ENCODE peak calls at places on chromosomes 13 and 19, in six cellular contexts. V, P, Y, S, I and N are unnamed samples.

GRCh38 chr13:112704634-112705145 is 14.9 kb downstream of the ATP11A start:
- DNase-seq in I (no peak), Y (no peak), P (no peak), S (no peak), V (no peak), N (no peak)

GRCh38 chr19:30394481-30395151 is 22.4 kb downstream of the ZNF536 start:
- DNase-seq in P (no peak), Y (no peak), I (no peak), V (no peak), S (no peak), N (no peak)

GRCh38 chr19:3809881-3810707 is 23.9 kb upstream of the MATK start:
- DNase-seq in S (no peak), V (no peak), I (no peak), Y (no peak), P (no peak), N (no peak)

GRCh38 chr19:51551673-51552440 is 19.2 kb upstream of the ZNF175 start:
- DNase-seq in V (no peak), S (no peak), Y (no peak), I (no peak), P (no peak), N (no peak)

GRCh38 chr13:74210693-74211393 is 76.6 kb upstream of the KLF12 start:
- DNase-seq in V (no peak), I (no peak), Y (peak), S (peak), P (no peak), N (peak)

GRCh38 chr13:23652909-23653726 is 82.9 kb downstream of the TNFRSF19 start:
- DNase-seq in P (no peak), V (no peak), S (no peak), I (no peak), Y (no peak), N (no peak)

GRCh38 chr19:56639217-56639616 is 3.7 kb upstream of the SMIM17 start:
- DNase-seq in V (no peak), I (no peak), Y (peak), P (no peak), S (no peak), N (no peak)

GRCh38 chr13:96762876-96763275 is 231.4 kb downstream of the OXGR1 start:
- DNase-seq in S (no peak), P (no peak), I (no peak), Y (peak), V (no peak), N (no peak)

GRCh38 chr19:15551183-15552004 is 43.1 kb downstream of the CYP4F22 start:
- DNase-seq in P (no peak), S (no peak), I (peak), V (peak), Y (no peak), N (no peak)

GRCh38 chr13:110520431-110521295 is 40.9 kb downstream of the RAB20 start:
- DNase-seq in Y (no peak), I (peak), V (no peak), P (no peak), S (peak), N (peak)

GRCh38 chr19:56333506-56333905 is 18.9 kb upstream of the ZSCAN5A start:
- DNase-seq in I (peak), S (peak), P (no peak), V (no peak), Y (peak), N (peak)